ENCODE peak calls at places on chromosome 22, in six cellular contexts. One of them, this sample, is unnamed.

GRCh38 chr22:27207907-27208306 is 550.5 kb downstream of the MIAT start:
- DNase-seq in A549: peak
- DNase-seq in tibial nerve: no peak
- DNase-seq in sigmoid colon: no peak
- DNase-seq in SK-N-SH: no peak
- DNase-seq in ovary: no peak
- DNase-seq in this sample: no peak

GRCh38 chr22:23700706-23701105 is 9.9 kb downstream of the RGL4 start:
- DNase-seq in A549: no peak
- DNase-seq in tibial nerve: no peak
- DNase-seq in sigmoid colon: no peak
- DNase-seq in SK-N-SH: no peak
- DNase-seq in ovary: no peak
- DNase-seq in this sample: no peak

GRCh38 chr22:41288245-41288946 is 2.4 kb upstream of the RANGAP1 start:
- DNase-seq in A549: peak
- DNase-seq in tibial nerve: no peak
- DNase-seq in sigmoid colon: peak
- DNase-seq in SK-N-SH: no peak
- DNase-seq in ovary: no peak
- DNase-seq in this sample: no peak

GRCh38 chr22:48135641-48136040 is 1373.2 kb downstream of the TBC1D22A start:
- DNase-seq in A549: no peak
- DNase-seq in tibial nerve: no peak
- DNase-seq in sigmoid colon: no peak
- DNase-seq in SK-N-SH: no peak
- DNase-seq in ovary: no peak
- DNase-seq in this sample: peak

GRCh38 chr22:27952779-27953178 is 33.7 kb upstream of the PITPNB start:
- DNase-seq in A549: no peak
- DNase-seq in tibial nerve: no peak
- DNase-seq in sigmoid colon: no peak
- DNase-seq in SK-N-SH: no peak
- DNase-seq in ovary: no peak
- DNase-seq in this sample: no peak

GRCh38 chr22:50713571-50714056 is 24.4 kb upstream of the ACR start:
- DNase-seq in A549: no peak
- DNase-seq in tibial nerve: peak
- DNase-seq in sigmoid colon: peak
- DNase-seq in SK-N-SH: no peak
- DNase-seq in ovary: no peak
- DNase-seq in this sample: no peak

GRCh38 chr22:17235861-17236260 is 16.6 kb upstream of the ADA2 start:
- DNase-seq in A549: no peak
- DNase-seq in tibial nerve: no peak
- DNase-seq in sigmoid colon: no peak
- DNase-seq in SK-N-SH: no peak
- DNase-seq in ovary: no peak
- DNase-seq in this sample: no peak

GRCh38 chr22:17637490-17638181 is 921 bp upstream of the BCL2L13 start:
- DNase-seq in A549: no peak
- DNase-seq in tibial nerve: no peak
- DNase-seq in sigmoid colon: no peak
- DNase-seq in SK-N-SH: no peak
- DNase-seq in ovary: no peak
- DNase-seq in this sample: no peak

GRCh38 chr22:33553493-33553892 is 366.8 kb downstream of the LARGE1 start:
- DNase-seq in A549: no peak
- DNase-seq in tibial nerve: no peak
- DNase-seq in sigmoid colon: no peak
- DNase-seq in SK-N-SH: no peak
- DNase-seq in ovary: no peak
- DNase-seq in this sample: no peak

GRCh38 chr22:24225951-24226350 is 18.9 kb downstream of the GGT5 start:
- DNase-seq in A549: no peak
- DNase-seq in tibial nerve: no peak
- DNase-seq in sigmoid colon: no peak
- DNase-seq in SK-N-SH: no peak
- DNase-seq in ovary: no peak
- DNase-seq in this sample: no peak

GRCh38 chr22:17845340-17845739 is 71.1 kb upstream of the BID start:
- DNase-seq in A549: no peak
- DNase-seq in tibial nerve: no peak
- DNase-seq in sigmoid colon: no peak
- DNase-seq in SK-N-SH: no peak
- DNase-seq in ovary: no peak
- DNase-seq in this sample: no peak

GRCh38 chr22:32880906-32881596 is 79.5 kb downstream of the TIMP3 start:
- DNase-seq in A549: no peak
- DNase-seq in tibial nerve: no peak
- DNase-seq in sigmoid colon: peak
- DNase-seq in SK-N-SH: peak
- DNase-seq in ovary: peak
- DNase-seq in this sample: peak

GRCh38 chr22:46984751-46985506 is 222.5 kb downstream of the TBC1D22A start:
- DNase-seq in A549: no peak
- DNase-seq in tibial nerve: no peak
- DNase-seq in sigmoid colon: no peak
- DNase-seq in SK-N-SH: no peak
- DNase-seq in ovary: no peak
- DNase-seq in this sample: no peak

GRCh38 chr22:48934446-48934845 is 893.2 kb downstream of the BRD1 start:
- DNase-seq in A549: no peak
- DNase-seq in tibial nerve: no peak
- DNase-seq in sigmoid colon: no peak
- DNase-seq in SK-N-SH: no peak
- DNase-seq in ovary: no peak
- DNase-seq in this sample: no peak

GRCh38 chr22:46457502-46458488 is 79.6 kb downstream of the CELSR1 start:
- DNase-seq in A549: no peak
- DNase-seq in tibial nerve: no peak
- DNase-seq in sigmoid colon: no peak
- DNase-seq in SK-N-SH: peak
- DNase-seq in ovary: no peak
- DNase-seq in this sample: no peak

GRCh38 chr22:27284314-27284713 is 517.2 kb downstream of the MN1 start:
- DNase-seq in A549: no peak
- DNase-seq in tibial nerve: no peak
- DNase-seq in sigmoid colon: no peak
- DNase-seq in SK-N-SH: no peak
- DNase-seq in ovary: no peak
- DNase-seq in this sample: no peak

GRCh38 chr22:46843691-46844297 is 81.3 kb downstream of the TBC1D22A start:
- DNase-seq in A549: no peak
- DNase-seq in tibial nerve: no peak
- DNase-seq in sigmoid colon: no peak
- DNase-seq in SK-N-SH: no peak
- DNase-seq in ovary: no peak
- DNase-seq in this sample: no peak

GRCh38 chr22:30385913-30386312 is 1.3 kb downstream of the RNF215 start:
- DNase-seq in A549: no peak
- DNase-seq in tibial nerve: no peak
- DNase-seq in sigmoid colon: no peak
- DNase-seq in SK-N-SH: no peak
- DNase-seq in ovary: no peak
- DNase-seq in this sample: no peak

GRCh38 chr22:27614291-27615007 is 187.1 kb downstream of the MN1 start:
- DNase-seq in A549: no peak
- DNase-seq in tibial nerve: no peak
- DNase-seq in sigmoid colon: no peak
- DNase-seq in SK-N-SH: peak
- DNase-seq in ovary: no peak
- DNase-seq in this sample: no peak

GRCh38 chr22:29032584-29032983 is 29.0 kb downstream of the C22orf31 start:
- DNase-seq in A549: peak
- DNase-seq in tibial nerve: no peak
- DNase-seq in sigmoid colon: no peak
- DNase-seq in SK-N-SH: no peak
- DNase-seq in ovary: no peak
- DNase-seq in this sample: no peak

GRCh38 chr22:49773531-49773930 is 54.1 kb downstream of the BRD1 start:
- DNase-seq in A549: no peak
- DNase-seq in tibial nerve: no peak
- DNase-seq in sigmoid colon: no peak
- DNase-seq in SK-N-SH: no peak
- DNase-seq in ovary: no peak
- DNase-seq in this sample: no peak

GRCh38 chr22:49632199-49633009 is 195.3 kb downstream of the BRD1 start:
- DNase-seq in A549: peak
- DNase-seq in tibial nerve: peak
- DNase-seq in sigmoid colon: peak
- DNase-seq in SK-N-SH: peak
- DNase-seq in ovary: peak
- DNase-seq in this sample: no peak

GRCh38 chr22:27139935-27140493 is 482.6 kb downstream of the MIAT start:
- DNase-seq in A549: peak
- DNase-seq in tibial nerve: no peak
- DNase-seq in sigmoid colon: peak
- DNase-seq in SK-N-SH: peak
- DNase-seq in ovary: peak
- DNase-seq in this sample: no peak

DNA sequence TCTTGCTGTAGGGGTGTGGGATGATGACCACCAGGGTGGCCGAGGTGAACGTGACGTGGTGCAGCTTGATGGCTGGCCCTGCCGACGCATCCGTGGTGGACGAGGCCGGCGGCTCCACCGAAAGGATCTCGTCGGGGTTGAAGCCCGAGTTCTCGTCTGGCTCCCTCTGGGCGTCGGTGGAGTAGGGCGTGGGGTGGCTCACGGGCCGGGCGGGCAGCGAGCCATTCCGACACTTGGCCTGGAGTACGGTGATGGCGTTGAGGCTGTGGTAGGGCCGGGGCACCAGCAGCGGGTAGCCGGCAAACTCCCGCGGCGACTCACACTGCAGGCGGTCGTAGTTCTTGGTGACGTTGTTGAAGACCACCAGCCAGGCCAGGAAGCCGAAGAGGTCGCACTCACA is 52.7 kb downstream of the ELFN2 start:
- DNase-seq in A549: no peak
- DNase-seq in tibial nerve: no peak
- DNase-seq in sigmoid colon: no peak
- DNase-seq in SK-N-SH: no peak
- DNase-seq in ovary: no peak
- DNase-seq in this sample: no peak
- TF ChIP-seq EP300 in A549: no peak
- TF ChIP-seq EP300 in tibial nerve: no peak
- TF ChIP-seq EP300 in sigmoid colon: no peak
- TF ChIP-seq EP300 in SK-N-SH: no peak
- TF ChIP-seq EP300 in ovary: no peak
- TF ChIP-seq EP300 in this sample: no peak

GRCh38 chr22:19118601-19118880 is 3.7 kb downstream of the DGCR2 start:
- DNase-seq in A549: no peak
- DNase-seq in tibial nerve: no peak
- DNase-seq in sigmoid colon: no peak
- DNase-seq in SK-N-SH: no peak
- DNase-seq in ovary: no peak
- DNase-seq in this sample: no peak

GRCh38 chr22:19115628-19116027 is 6.6 kb downstream of the DGCR2 start:
- DNase-seq in A549: no peak
- DNase-seq in tibial nerve: no peak
- DNase-seq in sigmoid colon: no peak
- DNase-seq in SK-N-SH: no peak
- DNase-seq in ovary: no peak
- DNase-seq in this sample: no peak

GRCh38 chr22:19119949-19120348 is 2.3 kb downstream of the DGCR2 start:
- DNase-seq in A549: no peak
- DNase-seq in tibial nerve: no peak
- DNase-seq in sigmoid colon: no peak
- DNase-seq in SK-N-SH: no peak
- DNase-seq in ovary: no peak
- DNase-seq in this sample: no peak

GRCh38 chr22:19114984-19115552 is 7.1 kb downstream of the DGCR2 start:
- DNase-seq in A549: no peak
- DNase-seq in tibial nerve: no peak
- DNase-seq in sigmoid colon: no peak
- DNase-seq in SK-N-SH: no peak
- DNase-seq in ovary: no peak
- DNase-seq in this sample: no peak

GRCh38 chr22:19117111-19117512 is 5.1 kb downstream of the DGCR2 start:
- DNase-seq in A549: no peak
- DNase-seq in tibial nerve: no peak
- DNase-seq in sigmoid colon: no peak
- DNase-seq in SK-N-SH: no peak
- DNase-seq in ovary: no peak
- DNase-seq in this sample: no peak
- TF ChIP-seq EP300 in A549: no peak
- TF ChIP-seq EP300 in tibial nerve: no peak
- TF ChIP-seq EP300 in sigmoid colon: no peak
- TF ChIP-seq EP300 in SK-N-SH: no peak
- TF ChIP-seq EP300 in ovary: no peak
- TF ChIP-seq EP300 in this sample: no peak

GRCh38 chr22:42964994-42965699 is 49.8 kb downstream of the PACSIN2 start:
- DNase-seq in A549: no peak
- DNase-seq in tibial nerve: no peak
- DNase-seq in sigmoid colon: no peak
- DNase-seq in SK-N-SH: no peak
- DNase-seq in ovary: no peak
- DNase-seq in this sample: no peak
- TF ChIP-seq EP300 in A549: no peak
- TF ChIP-seq EP300 in tibial nerve: no peak
- TF ChIP-seq EP300 in sigmoid colon: no peak
- TF ChIP-seq EP300 in SK-N-SH: no peak
- TF ChIP-seq EP300 in ovary: no peak
- TF ChIP-seq EP300 in this sample: no peak

DNA sequence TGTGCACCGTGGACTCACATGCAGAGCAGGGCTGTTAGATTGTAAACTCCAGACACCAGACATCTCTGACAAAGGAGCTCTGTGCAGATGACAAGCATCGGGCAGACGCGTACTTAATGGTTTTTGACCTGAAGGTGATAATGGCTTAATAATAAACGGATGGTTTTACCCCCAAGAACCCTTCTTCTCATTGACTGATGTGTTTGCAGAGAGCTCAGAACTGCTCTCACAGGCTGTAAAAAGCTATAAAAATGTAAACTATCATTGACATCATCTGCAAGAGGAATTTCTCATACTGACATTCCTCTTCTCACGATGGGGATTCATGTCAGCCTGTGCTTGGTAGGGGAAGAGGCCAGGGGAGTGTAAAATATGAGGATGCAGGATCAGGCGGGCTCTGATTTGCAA is 8.6 kb upstream of the ARHGAP8 start:
- DNase-seq in A549: no peak
- DNase-seq in tibial nerve: no peak
- DNase-seq in sigmoid colon: no peak
- DNase-seq in SK-N-SH: peak
- DNase-seq in ovary: no peak
- DNase-seq in this sample: no peak
- TF ChIP-seq EP300 in A549: no peak
- TF ChIP-seq EP300 in tibial nerve: no peak
- TF ChIP-seq EP300 in sigmoid colon: no peak
- TF ChIP-seq EP300 in SK-N-SH: no peak
- TF ChIP-seq EP300 in ovary: no peak
- TF ChIP-seq EP300 in this sample: no peak